ENCODE peak calls at places on chromosome 9, in nine cellular contexts. S, Q, C, A, D, H, P, R and K are unnamed samples.

GRCh38 chr9:73643379-73644013 is 491.8 kb downstream of the ANXA1 start:
- DNase-seq in P (no peak), A (peak), C (no peak), H (no peak), Q (peak), R (peak), D (peak), S (no peak), K (no peak)

GRCh38 chr9:114110180-114110579 is 11.1 kb upstream of the KIF12 start:
- DNase-seq in Q (peak), D (peak), C (peak), P (no peak), R (peak), A (peak), H (no peak), S (no peak), K (no peak)

GRCh38 chr9:138022121-138022741 is 144.6 kb downstream of the CACNA1B start:
- DNase-seq in S (peak), A (peak), C (no peak), Q (no peak), D (peak), P (peak), R (no peak), H (no peak), K (peak)

GRCh38 chr9:19232117-19232829 is 1.8 kb downstream of the DENND4C start:
- DNase-seq in Q (peak), H (no peak), P (no peak), C (no peak), A (peak), S (peak), D (peak), R (peak), K (no peak)

GRCh38 chr9:694499-695154 is 146.9 kb upstream of the DMRT1 start:
- DNase-seq in A (peak), D (peak), C (peak), H (no peak), S (no peak), R (peak), P (no peak), Q (peak), K (no peak)

GRCh38 chr9:114803459-114803858 is 2.4 kb downstream of the TNFSF15 start:
- DNase-seq in D (no peak), H (no peak), A (no peak), Q (no peak), R (no peak), S (no peak), P (no peak), C (no peak), K (no peak)

GRCh38 chr9:70412678-70413426 is 1.6 kb downstream of the KLF9 start:
- DNase-seq in D (peak), C (no peak), S (no peak), P (peak), A (peak), H (peak), R (no peak), Q (peak), K (no peak)

GRCh38 chr9:534886-535285 is 306.6 kb upstream of the DMRT1 start:
- DNase-seq in H (no peak), A (no peak), Q (no peak), C (no peak), D (no peak), P (no peak), R (no peak), S (no peak), K (no peak)

GRCh38 chr9:93477397-93477796 is 24.0 kb upstream of the FAM120AOS start:
- DNase-seq in C (no peak), S (no peak), A (no peak), P (no peak), D (no peak), R (no peak), H (no peak), Q (no peak), K (no peak)

GRCh38 chr9:109242751-109243150 is 75.7 kb upstream of the FRRS1L start:
- DNase-seq in H (no peak), A (no peak), C (no peak), R (no peak), S (no peak), P (no peak), D (no peak), Q (no peak), K (no peak)

GRCh38 chr9:92740015-92740408 is 24.6 kb downstream of the BICD2 start:
- DNase-seq in P (no peak), A (peak), C (no peak), Q (peak), S (no peak), D (peak), R (no peak), H (no peak), K (no peak)

GRCh38 chr9:77751341-77752091 is 103.4 kb upstream of the GNA14 start:
- DNase-seq in D (peak), R (no peak), S (peak), C (peak), Q (peak), P (peak), A (peak), H (no peak), K (peak)

GRCh38 chr9:36101916-36102741 is 34.4 kb upstream of the GLIPR2 start:
- DNase-seq in H (no peak), D (peak), R (peak), A (peak), P (no peak), S (no peak), C (peak), Q (peak), K (no peak)

GRCh38 chr9:613771-614347 is 227.6 kb upstream of the DMRT1 start:
- DNase-seq in D (peak), A (peak), S (peak), P (peak), C (peak), R (peak), Q (peak), H (peak), K (peak)

GRCh38 chr9:70172532-70172931 is 86.2 kb upstream of the SMC5 start:
- DNase-seq in R (no peak), S (no peak), A (no peak), C (no peak), P (no peak), H (no peak), Q (no peak), D (no peak), K (no peak)

GRCh38 chr9:68610016-68610415 is 69.3 kb upstream of the TMEM252 start:
- DNase-seq in S (no peak), C (no peak), R (no peak), A (no peak), P (peak), H (no peak), D (no peak), Q (no peak), K (no peak)

GRCh38 chr9:36484124-36484523 is 84.1 kb upstream of the RNF38 start:
- DNase-seq in P (no peak), H (no peak), R (no peak), Q (no peak), C (no peak), A (no peak), S (no peak), D (no peak), K (no peak)

GRCh38 chr9:100309992-100310391 is 42.8 kb downstream of the TEX10 start:
- DNase-seq in A (peak), S (no peak), D (peak), H (no peak), P (no peak), C (no peak), R (no peak), Q (peak), K (no peak)

GRCh38 chr9:33748633-33749304 is 46.6 kb upstream of the PRSS3 start:
- DNase-seq in R (no peak), P (no peak), S (no peak), A (no peak), Q (no peak), D (no peak), H (no peak), C (no peak), K (no peak)

GRCh38 chr9:106420511-106420944 is 442.4 kb upstream of the ZNF462 start:
- DNase-seq in D (no peak), Q (no peak), A (no peak), C (peak), P (no peak), S (peak), H (no peak), R (peak), K (peak)

GRCh38 chr9:18459958-18460584 is 13.9 kb upstream of the ADAMTSL1 start:
- DNase-seq in A (peak), D (peak), R (peak), S (no peak), P (no peak), H (no peak), Q (peak), C (no peak), K (no peak)

GRCh38 chr9:75072895-75073294 is 15.1 kb downstream of the NMRK1 start:
- DNase-seq in R (no peak), H (no peak), C (no peak), S (no peak), Q (no peak), D (no peak), A (no peak), P (no peak), K (no peak)

GRCh38 chr9:22114956-22115355 is 105.9 kb upstream of the CDKN2B start:
- DNase-seq in A (no peak), P (no peak), H (no peak), D (peak), R (no peak), C (no peak), S (no peak), Q (no peak), K (no peak)

GRCh38 chr9:113493080-113493615 is 29.6 kb downstream of the RGS3 start:
- DNase-seq in A (no peak), Q (no peak), D (no peak), H (no peak), R (no peak), C (no peak), S (no peak), P (no peak), K (no peak)

GRCh38 chr9:32384364-32385134 is at the start of gene ACO1:
- DNase-seq in D (peak), S (peak), Q (peak), H (peak), A (peak), R (peak), P (peak), C (no peak), K (peak)

GRCh38 chr9:112366591-112366990 is 13.3 kb upstream of the HSDL2 start:
- DNase-seq in Q (no peak), D (no peak), R (no peak), P (no peak), H (no peak), S (peak), A (no peak), C (no peak), K (no peak)
- TF ChIP-seq CTCF in Q (peak), D (peak), R (peak), P (no peak), H (peak), S (peak), A (peak), C (no peak), K (no peak)

GRCh38 chr9:84782228-84782866 is 112.8 kb downstream of the NTRK2 start:
- DNase-seq in D (no peak), R (no peak), S (no peak), C (no peak), A (peak), H (no peak), P (no peak), Q (peak), K (no peak)

GRCh38 chr9:84780385-84780784 is 110.9 kb downstream of the NTRK2 start:
- DNase-seq in P (no peak), S (peak), H (no peak), Q (no peak), A (no peak), R (no peak), D (no peak), C (no peak), K (no peak)

GRCh38 chr9:84779892-84780291 is 110.4 kb downstream of the NTRK2 start:
- DNase-seq in R (no peak), H (no peak), D (no peak), C (no peak), S (no peak), A (no peak), Q (no peak), P (no peak), K (no peak)

GRCh38 chr9:84778537-84778936 is 109.0 kb downstream of the NTRK2 start:
- DNase-seq in R (no peak), H (no peak), A (no peak), S (no peak), Q (no peak), D (no peak), C (no peak), P (no peak), K (no peak)

DNA sequence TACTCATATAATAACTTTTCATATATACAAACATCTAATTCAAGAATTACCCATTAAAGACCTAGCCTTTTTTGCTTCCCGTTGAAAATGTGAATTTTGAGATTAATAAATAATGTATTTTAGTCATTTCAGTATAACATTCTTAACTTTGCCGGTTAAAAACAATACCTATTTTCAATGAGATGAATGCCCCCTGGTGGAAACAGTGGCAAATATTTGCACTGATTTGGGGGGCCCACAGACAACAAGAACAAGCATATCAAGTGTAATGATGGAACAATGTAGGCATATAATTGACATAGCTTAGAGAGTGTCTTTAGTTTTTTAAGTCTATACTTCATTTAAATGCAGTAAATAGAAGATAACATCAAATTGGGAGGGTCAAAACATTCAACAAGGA is 111.9 kb downstream of the NTRK2 start:
- DNase-seq in Q (peak), C (no peak), H (no peak), S (peak), P (peak), D (peak), R (no peak), A (peak), K (peak)
- TF ChIP-seq CTCF in Q (peak), C (peak), H (peak), S (peak), P (peak), D (peak), R (peak), A (peak), K (peak)

GRCh38 chr9:104091028-104091590 is 3.0 kb upstream of the SMC2 start:
- DNase-seq in P (no peak), A (peak), C (no peak), H (no peak), S (no peak), R (no peak), D (no peak), Q (no peak), K (no peak)

GRCh38 chr9:104092192-104092591 is 1.9 kb upstream of the SMC2 start:
- DNase-seq in P (no peak), A (no peak), Q (no peak), R (no peak), S (no peak), D (no peak), C (no peak), H (no peak), K (no peak)

GRCh38 chr9:104090578-104090977 is 3.5 kb upstream of the SMC2 start:
- DNase-seq in H (no peak), P (no peak), A (no peak), Q (no peak), D (no peak), C (no peak), R (no peak), S (no peak), K (no peak)

GRCh38 chr9:104093162-104093561 is 947 bp upstream of the SMC2 start:
- DNase-seq in A (peak), R (peak), H (no peak), C (no peak), D (peak), S (no peak), Q (peak), P (no peak), K (no peak)

DNA sequence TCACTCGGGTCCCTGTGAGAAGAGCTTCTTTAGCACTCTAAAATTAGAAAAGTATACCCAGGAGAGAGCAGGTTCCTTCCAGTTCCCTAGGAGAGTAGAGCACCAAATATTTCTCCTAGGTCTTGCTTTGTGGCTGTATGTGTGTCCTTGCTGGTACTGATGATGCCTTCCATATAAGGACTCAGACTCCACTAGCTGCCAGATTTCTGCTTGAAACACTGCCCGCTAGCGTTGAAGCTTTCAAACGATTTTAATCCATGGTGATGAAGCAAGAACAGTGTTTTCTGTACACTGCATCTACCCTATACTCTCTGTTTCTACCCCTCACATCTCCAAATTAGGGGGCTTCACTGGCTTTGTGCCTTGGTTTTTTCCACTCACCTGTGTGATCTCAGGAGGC is 2.4 kb upstream of the SMC2 start:
- DNase-seq in P (no peak), A (peak), D (peak), C (no peak), R (no peak), Q (peak), H (no peak), S (no peak), K (peak)
- TF ChIP-seq CTCF in P (no peak), A (no peak), D (no peak), C (no peak), R (no peak), Q (no peak), H (no peak), S (no peak), K (no peak)

GRCh38 chr9:126860077-126860756 is at the start of gene ZBTB34:
- DNase-seq in H (peak), P (peak), R (no peak), D (peak), S (peak), A (peak), C (no peak), Q (peak), K (peak)
- TF ChIP-seq CTCF in H (peak), P (peak), R (peak), D (peak), S (peak), A (peak), C (peak), Q (peak), K (peak)

DNA sequence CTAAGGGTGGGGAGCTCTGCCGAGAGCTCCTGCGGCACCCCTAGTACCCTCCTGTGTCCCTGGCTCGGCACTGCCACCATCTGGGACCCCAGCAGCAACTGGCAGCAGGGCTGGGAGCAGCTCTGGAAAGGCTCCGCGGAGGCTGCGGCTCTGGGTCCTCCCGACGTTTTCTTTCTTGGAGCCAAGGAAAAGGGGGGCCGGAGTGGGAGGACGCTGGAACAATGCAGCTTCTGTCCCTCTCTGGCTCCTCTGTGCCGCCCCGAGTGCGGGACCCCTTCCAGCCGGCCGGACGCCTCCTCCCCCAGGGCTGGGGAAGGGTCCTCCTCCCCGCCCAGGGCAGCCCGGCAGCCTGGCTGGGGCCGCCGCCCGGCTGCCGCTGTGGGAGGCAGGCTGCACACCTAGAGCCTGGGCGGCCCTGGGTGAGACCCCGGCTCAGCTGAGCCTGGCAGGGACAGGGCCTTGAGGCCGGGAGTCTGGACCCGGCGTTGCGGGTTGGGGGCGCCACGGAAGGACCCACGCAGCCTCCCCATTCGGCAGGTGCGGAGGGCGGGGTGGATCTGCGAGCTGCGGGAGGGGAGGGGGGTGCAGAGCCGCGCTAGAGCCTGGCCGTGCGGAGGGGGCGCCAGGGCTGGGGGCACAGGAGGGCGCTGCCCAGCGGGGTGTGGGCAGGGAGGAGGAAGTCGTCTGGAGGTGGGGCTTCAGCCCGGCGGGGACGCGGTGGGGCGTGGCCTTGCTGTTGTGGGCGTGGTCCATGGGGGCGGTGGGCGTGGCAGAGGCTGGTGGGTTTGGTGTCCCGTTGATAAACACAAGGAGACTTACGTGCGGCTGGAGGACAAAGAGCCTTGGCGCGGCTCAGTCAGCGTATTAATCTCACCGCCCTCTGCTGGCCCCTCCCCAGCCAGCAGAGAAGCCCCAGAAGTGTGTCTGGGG is 15.1 kb downstream of the GPSM1 start:
- DNase-seq in A (peak), R (no peak), D (peak), P (peak), S (peak), C (no peak), H (peak), Q (peak), K (peak)
- TF ChIP-seq CTCF in A (no peak), R (peak), D (no peak), P (no peak), S (no peak), C (no peak), H (no peak), Q (no peak), K (no peak)

DNA sequence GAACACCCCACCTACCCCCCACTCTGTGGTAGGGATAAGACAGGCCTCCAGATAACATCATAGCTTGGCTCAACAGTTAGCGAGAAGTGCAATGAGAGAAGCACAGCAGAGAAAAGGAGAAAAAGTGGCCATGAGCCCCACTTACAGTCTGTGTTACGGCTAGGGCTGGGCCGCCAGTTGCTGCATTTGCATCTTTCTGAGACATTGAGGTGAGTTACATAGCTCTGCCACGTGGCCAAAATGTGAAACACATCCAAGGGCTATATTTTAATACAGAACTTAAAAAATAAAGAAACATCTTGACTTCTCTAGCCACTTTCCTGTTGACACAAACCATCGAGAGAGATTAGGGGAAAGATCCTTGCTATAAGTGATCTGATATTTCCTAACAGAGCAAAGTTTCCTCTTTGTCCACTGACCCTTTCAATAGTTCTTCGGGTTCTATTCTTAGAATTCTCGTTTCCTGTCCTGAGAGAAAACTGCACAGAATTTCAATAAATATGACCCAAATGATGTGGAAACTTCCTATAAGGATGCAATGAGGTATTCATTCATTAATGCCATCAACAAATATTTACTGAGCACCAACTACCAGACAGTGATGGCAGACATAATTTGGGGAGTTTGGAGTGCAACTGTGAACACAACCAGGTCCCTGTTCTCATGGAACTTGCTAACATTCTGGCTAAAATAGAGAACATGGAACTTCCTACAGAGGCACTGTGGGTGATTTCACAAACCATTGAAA is 3.3 kb upstream of the TLE4 start:
- DNase-seq in S (peak), A (no peak), C (no peak), R (no peak), Q (no peak), H (no peak), D (no peak), P (no peak), K (peak)
- TF ChIP-seq CTCF in S (no peak), A (no peak), C (no peak), R (no peak), Q (no peak), H (no peak), D (peak), P (no peak), K (no peak)